ENCODE peak calls at places on chromosomes 13 and 19, in seven cellular contexts. M, I, A, Y, D, K and N are unnamed samples.

GRCh38 chr13:111344471-111345191 is 24.2 kb downstream of the TEX29 start:
- DNase-seq in M (peak), I (peak), A (peak), Y (no peak), D (peak), K (no peak), N (no peak)

GRCh38 chr19:38285567-38285966 is 18.5 kb upstream of the C19orf33 start:
- DNase-seq in M (no peak), I (no peak), A (no peak), Y (no peak), D (no peak), K (no peak), N (no peak)

GRCh38 chr13:60312851-60313505 is 84.0 kb upstream of the TDRD3 start:
- DNase-seq in M (no peak), I (no peak), A (peak), Y (no peak), D (peak), K (no peak), N (no peak)

GRCh38 chr13:99123101-99124045 is 77.3 kb upstream of the UBAC2 start:
- DNase-seq in M (no peak), I (no peak), A (peak), Y (no peak), D (no peak), K (no peak), N (no peak)

GRCh38 chr13:24307211-24308067 is 1.9 kb upstream of the C1QTNF9 start:
- DNase-seq in M (no peak), I (no peak), A (no peak), Y (no peak), D (no peak), K (peak), N (peak)

GRCh38 chr13:43804461-43805070 is 17.8 kb upstream of the ENOX1 start:
- DNase-seq in M (peak), I (no peak), A (peak), Y (peak), D (no peak), K (no peak), N (no peak)

GRCh38 chr13:99986751-99987150 is 5.2 kb downstream of the ZIC2 start:
- DNase-seq in M (no peak), I (no peak), A (no peak), Y (no peak), D (no peak), K (no peak), N (no peak)

GRCh38 chr19:34766386-34766785 is 6.6 kb downstream of the ZNF599 start:
- DNase-seq in M (no peak), I (no peak), A (no peak), Y (no peak), D (no peak), K (no peak), N (no peak)

GRCh38 chr13:43132228-43132627 is 108.8 kb downstream of the DNAJC15 start:
- DNase-seq in M (peak), I (no peak), A (peak), Y (no peak), D (peak), K (peak), N (no peak)

GRCh38 chr19:44824758-44825157 is 15.9 kb downstream of the BCAM start:
- DNase-seq in M (no peak), I (no peak), A (no peak), Y (no peak), D (no peak), K (no peak), N (no peak)

GRCh38 chr13:98990701-98991100 is 12.8 kb upstream of the DOCK9 start:
- DNase-seq in M (no peak), I (no peak), A (peak), Y (no peak), D (no peak), K (no peak), N (peak)

GRCh38 chr13:113754691-113755090 is 4.3 kb upstream of the TMEM255B start:
- DNase-seq in M (no peak), I (no peak), A (no peak), Y (no peak), D (no peak), K (no peak), N (no peak)

GRCh38 chr19:1040476-1041271 is 767 bp downstream of the ABCA7 start:
- DNase-seq in M (peak), I (peak), A (peak), Y (peak), D (peak), K (peak), N (peak)

GRCh38 chr13:31794452-31794851 is 55.1 kb downstream of the RXFP2 start:
- DNase-seq in M (no peak), I (peak), A (no peak), Y (no peak), D (no peak), K (no peak), N (no peak)

GRCh38 chr13:94860981-94861407 is 148.6 kb upstream of the SOX21 start:
- DNase-seq in M (no peak), I (no peak), A (peak), Y (no peak), D (no peak), K (no peak), N (no peak)

GRCh38 chr19:12788682-12789097 is 2.6 kb upstream of the JUNB start:
- DNase-seq in M (peak), I (peak), A (no peak), Y (no peak), D (peak), K (peak), N (no peak)
- H3K4me3 ChIP-seq in M (peak), I (peak), A (peak), Y (no peak), D (peak), K (peak), N (peak)

GRCh38 chr19:57465680-57466381 is 8.9 kb upstream of the VN1R1 start:
- DNase-seq in M (no peak), I (no peak), A (no peak), Y (no peak), D (peak), K (peak), N (no peak)
- TF ChIP-seq CTCF in M (peak), I (no peak), A (no peak), Y (no peak), D (peak), K (no peak), N (peak)

GRCh38 chr19:46487802-46488445 is 7.7 kb downstream of the PNMA8B start:
- DNase-seq in M (peak), I (peak), A (peak), Y (no peak), D (peak), K (peak), N (no peak)

GRCh38 chr19:46488551-46488950 is 7.1 kb downstream of the PNMA8B start:
- DNase-seq in M (no peak), I (no peak), A (no peak), Y (no peak), D (no peak), K (no peak), N (no peak)

GRCh38 chr19:46487178-46487801 is 8.4 kb downstream of the PNMA8B start:
- DNase-seq in M (no peak), I (no peak), A (no peak), Y (no peak), D (no peak), K (no peak), N (no peak)

GRCh38 chr19:46490774-46491173 is 4.9 kb downstream of the PNMA8B start:
- DNase-seq in M (no peak), I (no peak), A (no peak), Y (no peak), D (no peak), K (no peak), N (no peak)

DNA sequence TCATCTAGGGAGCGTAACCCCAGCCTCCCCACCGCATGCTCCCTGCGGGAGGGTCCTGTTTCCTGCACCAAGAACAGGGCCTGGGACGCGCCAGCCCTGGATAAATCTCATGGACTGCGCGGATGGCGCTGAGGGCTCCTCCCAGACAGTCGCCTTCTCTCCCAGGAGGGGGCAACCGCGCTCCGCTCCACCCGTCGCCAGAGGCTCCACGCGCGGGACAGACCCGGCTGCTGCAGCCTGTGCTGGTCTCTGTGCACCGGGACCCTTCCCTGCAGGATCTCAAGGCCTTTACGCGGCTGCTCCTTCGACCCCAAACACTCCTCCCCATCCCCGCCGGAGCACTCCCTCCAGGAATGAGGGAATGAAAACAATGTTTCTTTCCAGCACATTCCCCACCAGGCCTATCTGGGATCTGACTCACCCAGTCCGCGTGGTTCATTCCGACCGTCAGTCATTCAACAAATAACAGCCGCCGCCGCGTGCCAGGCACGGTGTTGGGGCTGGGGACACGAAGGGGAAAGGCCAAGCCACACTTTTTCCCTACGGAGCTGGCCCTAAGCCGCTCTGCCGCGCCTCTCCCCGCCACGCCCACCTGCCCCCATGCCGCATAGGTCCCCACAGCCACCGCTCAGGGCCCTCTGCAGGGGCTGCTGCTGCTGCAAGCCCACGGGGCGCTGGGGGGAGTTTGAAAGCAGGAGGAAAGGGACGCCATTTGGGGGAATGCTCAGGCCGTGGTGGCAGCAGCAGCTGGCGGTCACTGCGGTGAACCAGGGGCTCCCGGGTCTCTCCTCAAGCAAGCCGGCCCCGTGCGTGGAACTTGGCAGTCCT is 6.0 kb downstream of the PNMA8B start:
- DNase-seq in M (no peak), I (peak), A (peak), Y (no peak), D (no peak), K (peak), N (peak)
- H3K4me3 ChIP-seq in M (no peak), I (no peak), A (no peak), Y (no peak), D (no peak), K (no peak), N (no peak)

GRCh38 chr19:13961826-13962737 is 9.8 kb downstream of the DCAF15 start:
- DNase-seq in M (peak), I (no peak), A (no peak), Y (no peak), D (no peak), K (no peak), N (no peak)
- TF ChIP-seq CTCF in M (no peak), I (no peak), A (no peak), Y (no peak), D (no peak), K (no peak), N (no peak)

GRCh38 chr19:13932911-13933393 is 5.3 kb downstream of the PODNL1 start:
- DNase-seq in M (no peak), I (no peak), A (no peak), Y (no peak), D (no peak), K (no peak), N (no peak)

GRCh38 chr19:13934785-13935109 is 3.5 kb downstream of the PODNL1 start:
- DNase-seq in M (no peak), I (no peak), A (no peak), Y (no peak), D (no peak), K (no peak), N (no peak)

GRCh38 chr19:13937479-13938360 is 497 bp downstream of the PODNL1 start:
- DNase-seq in M (no peak), I (no peak), A (peak), Y (no peak), D (peak), K (no peak), N (no peak)

GRCh38 chr19:13935765-13936486 is 2.3 kb downstream of the PODNL1 start:
- DNase-seq in M (peak), I (no peak), A (peak), Y (no peak), D (peak), K (no peak), N (no peak)

DNA sequence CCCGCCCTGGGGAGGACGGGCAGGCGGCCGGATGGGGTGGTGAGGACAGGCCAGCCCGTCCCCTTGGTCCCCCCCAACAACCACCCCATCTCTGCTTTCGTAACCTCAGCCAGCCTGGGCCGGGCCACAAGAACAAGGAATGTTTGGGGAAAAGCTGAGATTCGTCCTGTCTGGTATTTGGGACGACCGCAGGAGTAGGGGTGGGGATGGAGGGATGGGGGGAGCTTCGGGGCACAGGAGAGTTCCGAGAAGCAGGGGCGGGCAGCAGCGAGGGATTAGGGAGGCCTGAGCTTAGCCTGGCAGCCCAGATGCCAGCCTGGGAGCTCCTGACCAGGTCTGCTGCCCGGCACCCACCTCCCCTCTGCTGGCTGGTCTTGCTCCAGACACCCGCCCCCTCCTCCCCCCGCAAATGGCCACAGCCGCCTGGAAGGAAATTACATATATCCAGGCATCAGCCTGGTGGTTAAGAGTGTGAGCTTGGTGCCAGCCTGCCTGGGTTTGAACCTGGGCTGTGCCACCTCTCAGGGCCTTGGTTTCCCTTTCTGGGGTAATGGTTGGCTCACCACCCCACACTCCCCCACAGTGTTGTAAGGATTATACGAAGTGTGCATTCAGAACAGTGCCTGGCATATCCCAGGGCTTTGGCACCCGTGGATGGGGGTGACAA is at the start of gene PODNL1:
- DNase-seq in M (no peak), I (no peak), A (peak), Y (peak), D (no peak), K (no peak), N (peak)
- H3K4me3 ChIP-seq in M (no peak), I (no peak), A (peak), Y (peak), D (no peak), K (no peak), N (peak)

GRCh38 chr13:20128459-20128927 is 32.4 kb downstream of the GJA3 start:
- DNase-seq in M (peak), I (no peak), A (no peak), Y (no peak), D (peak), K (peak), N (no peak)
- TF ChIP-seq CTCF in M (peak), I (peak), A (no peak), Y (peak), D (peak), K (peak), N (peak)

GRCh38 chr13:75416327-75417005 is 65.5 kb downstream of the TBC1D4 start:
- DNase-seq in M (peak), I (no peak), A (no peak), Y (no peak), D (no peak), K (no peak), N (no peak)
- H3K4me3 ChIP-seq in M (no peak), I (no peak), A (no peak), Y (no peak), D (no peak), K (no peak), N (no peak)

GRCh38 chr13:38582133-38582532 is 104.7 kb upstream of the FREM2 start:
- DNase-seq in M (peak), I (no peak), A (peak), Y (peak), D (peak), K (no peak), N (no peak)

GRCh38 chr13:38575427-38575826 is 111.5 kb upstream of the FREM2 start:
- DNase-seq in M (no peak), I (no peak), A (no peak), Y (no peak), D (no peak), K (no peak), N (no peak)

DNA sequence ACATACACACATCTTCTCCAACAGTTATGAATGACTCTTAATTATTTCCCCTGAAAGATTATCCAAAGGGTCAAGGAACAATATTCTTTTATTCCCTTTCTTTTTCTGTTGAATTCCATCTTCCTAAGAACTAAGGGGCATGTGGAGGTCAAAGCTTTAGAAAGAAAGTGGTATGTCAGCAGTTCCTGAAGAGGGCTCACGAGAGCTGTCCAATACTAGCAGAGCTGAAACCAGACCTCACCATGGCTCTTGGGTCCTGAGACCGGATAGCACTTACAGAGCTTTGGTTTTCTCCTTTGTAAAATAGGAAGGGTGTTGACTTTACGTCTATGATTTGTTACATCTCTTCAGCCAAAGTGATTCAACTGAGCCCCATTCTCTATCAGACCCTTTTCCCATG is 109.8 kb upstream of the FREM2 start:
- DNase-seq in M (peak), I (no peak), A (peak), Y (no peak), D (no peak), K (no peak), N (peak)
- TF ChIP-seq CTCF in M (peak), I (no peak), A (no peak), Y (no peak), D (no peak), K (no peak), N (no peak)

GRCh38 chr13:46380242-46380641 is 6.8 kb downstream of the RUBCNL start:
- DNase-seq in M (no peak), I (no peak), A (no peak), Y (no peak), D (no peak), K (no peak), N (no peak)
- H3K4me3 ChIP-seq in M (no peak), I (no peak), A (no peak), Y (no peak), D (no peak), K (no peak), N (no peak)